ENCODE peak calls at places on chromosome 21, in six cellular contexts. J is cardiac muscle cell, Y is GM10248, R is kidney epithelial cell, L is AG09319, V is SK-N-SH. G is an unnamed sample.

GRCh38 chr21:37072239-37072987 is 458 bp downstream of the PIGP start:
- DNase-seq in L (peak), R (no peak), V (no peak), Y (no peak), J (no peak), G (peak)

GRCh38 chr21:31161157-31161556 is 122.9 kb upstream of the KRTAP19-8 start:
- DNase-seq in V (peak), J (peak), Y (no peak), L (no peak), R (no peak), G (no peak)

GRCh38 chr21:43845386-43845785 is 19.6 kb upstream of the AGPAT3 start:
- DNase-seq in L (no peak), R (no peak), Y (no peak), V (no peak), J (no peak), G (no peak)

GRCh38 chr21:21436012-21436545 is 437.9 kb downstream of the NCAM2 start:
- DNase-seq in Y (no peak), J (peak), R (no peak), L (no peak), V (no peak), G (no peak)

GRCh38 chr21:32257952-32258785 is 20.7 kb downstream of the MIS18A start:
- DNase-seq in L (peak), Y (peak), V (peak), R (peak), J (peak), G (peak)

GRCh38 chr21:46545363-46545762 is 59.5 kb downstream of the S100B start:
- DNase-seq in R (no peak), Y (no peak), J (no peak), L (no peak), V (no peak), G (no peak)

GRCh38 chr21:31931644-31932469 is 59.0 kb downstream of the HUNK start:
- DNase-seq in Y (no peak), V (no peak), R (no peak), L (no peak), J (no peak), G (no peak)

GRCh38 chr21:15730484-15731242 is 881 bp downstream of the USP25 start:
- DNase-seq in R (no peak), Y (no peak), L (no peak), V (no peak), J (no peak), G (peak)

GRCh38 chr21:16046625-16047340 is 317.0 kb downstream of the USP25 start:
- DNase-seq in V (no peak), Y (no peak), L (no peak), J (no peak), R (no peak), G (no peak)

GRCh38 chr21:28215214-28215954 is 777.3 kb downstream of the LTN1 start:
- DNase-seq in L (peak), R (no peak), V (no peak), J (peak), Y (no peak), G (no peak)

GRCh38 chr21:33950425-33951079 is 34.9 kb upstream of the ATP5PO start:
- DNase-seq in R (no peak), J (no peak), Y (no peak), L (no peak), V (no peak), G (no peak)

GRCh38 chr21:29730281-29730680 is 209.5 kb downstream of the GRIK1 start:
- DNase-seq in R (no peak), V (no peak), L (no peak), J (no peak), Y (no peak), G (no peak)

GRCh38 chr21:38438476-38438893 is 59.8 kb downstream of the ERG start:
- DNase-seq in Y (no peak), J (peak), R (peak), L (no peak), V (no peak), G (no peak)

GRCh38 chr21:23638131-23638530 is 1969.2 kb downstream of the MRPL39 start:
- DNase-seq in L (no peak), J (no peak), V (no peak), R (no peak), Y (no peak), G (no peak)

DNA sequence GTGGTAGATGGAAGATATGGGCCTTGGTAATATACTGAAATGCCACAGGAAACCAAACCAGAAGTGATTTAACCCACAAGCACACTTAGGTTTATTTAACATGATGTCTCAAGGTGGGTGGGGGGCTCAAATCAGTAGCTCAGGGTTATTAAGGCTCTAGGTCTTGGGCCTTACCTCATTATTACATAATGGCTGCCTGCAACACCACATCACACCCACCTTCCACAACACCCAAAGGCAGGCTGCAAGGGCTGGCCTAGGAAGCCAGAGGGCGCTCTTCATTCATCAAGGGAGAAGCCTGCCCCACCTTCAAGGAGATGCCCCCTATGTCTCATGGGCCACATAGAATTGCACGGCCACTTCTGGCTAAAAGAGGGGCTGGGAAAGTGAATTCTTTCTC is 6.0 kb downstream of the TFF1 start:
- DNase-seq in L (no peak), V (no peak), J (no peak), Y (no peak), R (no peak), G (no peak)
- TF ChIP-seq CTCF in L (no peak), V (no peak), J (no peak), Y (no peak), R (no peak), G (no peak)

DNA sequence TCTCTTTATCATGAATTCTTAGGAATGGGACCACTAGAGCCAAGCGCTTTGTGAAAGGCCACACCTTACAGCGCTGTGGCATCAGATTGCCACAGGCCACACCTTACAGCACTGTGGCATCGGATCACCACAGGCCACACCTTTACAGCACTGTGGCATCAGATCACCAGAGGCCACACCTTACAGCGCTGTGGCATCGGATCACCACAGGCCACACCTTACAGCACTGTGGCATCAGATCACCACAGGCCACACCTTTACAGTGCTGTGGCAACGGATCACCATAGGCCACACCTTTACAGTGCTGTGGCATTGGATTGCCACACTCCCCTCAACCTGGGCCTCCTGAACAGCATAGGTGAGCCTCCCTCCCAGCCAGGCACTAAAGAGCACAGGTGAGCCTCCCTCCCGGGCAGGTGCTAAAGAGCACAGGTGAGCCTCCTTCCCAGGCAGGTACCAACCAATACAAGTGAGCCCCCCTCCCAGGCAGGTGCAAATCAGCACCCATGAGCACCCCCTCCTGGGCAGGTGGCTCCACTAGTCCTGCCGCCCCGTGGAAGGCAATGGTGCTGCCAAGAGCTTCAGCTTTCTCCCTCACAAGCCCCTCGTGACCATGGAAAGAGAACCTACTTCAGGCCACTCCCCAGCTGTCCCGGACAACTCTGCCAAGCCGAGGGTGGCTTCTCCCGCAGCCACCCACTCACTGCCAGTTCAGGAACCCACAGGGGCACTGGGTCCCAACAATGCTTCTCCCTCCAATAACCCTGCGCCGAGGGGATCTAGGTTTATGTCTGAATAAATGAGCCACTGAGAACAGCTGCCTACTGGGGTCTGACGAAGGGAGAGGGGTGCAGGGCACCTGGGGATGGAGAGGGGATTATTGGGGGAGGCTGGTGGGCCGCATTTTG is 46.7 kb downstream of the PRDM15 start:
- DNase-seq in Y (no peak), R (no peak), V (no peak), L (no peak), J (no peak), G (no peak)
- TF ChIP-seq CTCF in Y (no peak), R (no peak), V (no peak), L (no peak), J (no peak), G (no peak)

GRCh38 chr21:26884436-26884835 is 39.2 kb upstream of the ADAMTS1 start:
- DNase-seq in R (no peak), V (no peak), J (no peak), Y (no peak), L (no peak), G (no peak)

GRCh38 chr21:26887241-26887640 is 42.0 kb upstream of the ADAMTS1 start:
- DNase-seq in Y (no peak), V (no peak), J (peak), R (no peak), L (no peak), G (no peak)

GRCh38 chr21:26883768-26884167 is 38.6 kb upstream of the ADAMTS1 start:
- DNase-seq in V (no peak), R (no peak), L (no peak), Y (no peak), J (peak), G (no peak)

GRCh38 chr21:26877015-26877414 is 31.8 kb upstream of the ADAMTS1 start:
- DNase-seq in R (no peak), J (no peak), V (peak), Y (no peak), L (no peak), G (no peak)

DNA sequence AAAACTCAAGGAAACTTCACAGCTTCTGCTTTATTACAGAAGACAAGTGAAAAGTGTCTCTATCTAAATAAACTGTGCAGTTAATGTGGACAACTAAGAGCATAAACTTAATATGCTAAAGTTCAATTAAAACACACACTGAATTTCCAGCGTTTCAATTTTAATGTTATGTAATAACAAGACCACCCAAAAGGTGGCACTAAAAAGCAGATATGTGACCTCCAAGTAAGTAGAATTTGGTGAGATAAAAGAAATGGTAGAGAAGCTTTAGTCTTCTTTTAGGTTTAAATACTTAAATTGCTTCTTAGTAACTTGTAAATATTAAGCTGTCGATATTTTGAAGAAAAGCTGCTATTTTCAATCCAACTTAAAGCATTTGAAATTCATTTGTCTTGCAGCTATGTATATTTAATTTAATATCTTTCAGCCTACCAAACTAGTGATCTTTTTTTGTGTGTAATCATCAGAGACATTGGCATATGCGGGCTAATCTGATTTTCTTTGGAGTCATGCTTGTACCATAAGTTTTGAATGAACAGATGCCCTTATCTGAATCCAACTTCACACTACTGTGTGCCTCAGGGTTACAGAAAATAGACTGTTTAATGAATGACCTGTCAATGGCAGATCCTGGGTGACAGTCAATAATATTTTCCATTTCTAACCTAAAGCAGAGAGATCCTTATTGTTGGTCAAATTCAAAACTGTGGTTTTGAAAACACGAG is 36.5 kb upstream of the ADAMTS1 start:
- DNase-seq in Y (no peak), J (peak), V (peak), R (peak), L (no peak), G (no peak)
- TF ChIP-seq CTCF in Y (no peak), J (peak), V (peak), R (peak), L (no peak), G (no peak)

GRCh38 chr21:39799178-39799577 is 54.2 kb downstream of the IGSF5 start:
- DNase-seq in Y (no peak), R (no peak), V (no peak), L (no peak), J (no peak), G (no peak)
- TF ChIP-seq CTCF in Y (no peak), R (no peak), V (no peak), L (no peak), J (no peak), G (no peak)

GRCh38 chr21:14262039-14262438 is 46.1 kb downstream of the RBM11 start:
- DNase-seq in Y (no peak), L (no peak), J (no peak), R (no peak), V (no peak), G (no peak)
- TF ChIP-seq CTCF in Y (no peak), L (no peak), J (no peak), R (no peak), V (no peak), G (no peak)

DNA sequence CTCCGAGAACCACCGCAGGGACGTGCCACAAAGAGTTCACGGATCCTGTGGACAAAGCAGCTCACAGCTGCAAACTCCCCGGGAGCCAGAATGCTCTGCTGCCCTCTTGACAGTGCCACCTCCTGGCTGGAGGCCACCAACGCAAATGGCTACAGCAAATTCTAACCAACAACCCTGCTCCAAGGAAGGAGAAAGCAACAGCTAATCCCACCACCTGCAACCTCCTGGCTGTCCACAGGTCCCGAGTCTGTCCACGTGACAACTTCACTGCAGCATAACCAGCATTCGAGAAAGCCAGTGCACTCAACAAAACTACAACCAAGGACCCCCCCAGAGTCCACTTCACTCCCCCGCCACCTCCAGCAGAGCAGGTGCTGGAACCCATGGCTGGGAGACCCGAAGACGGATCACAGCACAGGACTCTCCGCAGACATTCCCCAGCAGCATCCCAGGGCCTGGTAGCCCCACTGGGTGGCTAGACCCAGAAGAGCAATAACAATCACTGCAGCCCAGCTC is 17.3 kb downstream of the POFUT2 start:
- DNase-seq in L (no peak), Y (no peak), R (no peak), V (no peak), J (no peak), G (no peak)
- TF ChIP-seq CTCF in L (peak), Y (no peak), R (peak), V (peak), J (peak), G (peak)

GRCh38 chr21:35026617-35027557 is 22.2 kb downstream of the RUNX1 start:
- DNase-seq in L (no peak), J (peak), R (no peak), V (no peak), Y (peak), G (peak)
- TF ChIP-seq CTCF in L (no peak), J (no peak), R (no peak), V (no peak), Y (no peak), G (no peak)

DNA sequence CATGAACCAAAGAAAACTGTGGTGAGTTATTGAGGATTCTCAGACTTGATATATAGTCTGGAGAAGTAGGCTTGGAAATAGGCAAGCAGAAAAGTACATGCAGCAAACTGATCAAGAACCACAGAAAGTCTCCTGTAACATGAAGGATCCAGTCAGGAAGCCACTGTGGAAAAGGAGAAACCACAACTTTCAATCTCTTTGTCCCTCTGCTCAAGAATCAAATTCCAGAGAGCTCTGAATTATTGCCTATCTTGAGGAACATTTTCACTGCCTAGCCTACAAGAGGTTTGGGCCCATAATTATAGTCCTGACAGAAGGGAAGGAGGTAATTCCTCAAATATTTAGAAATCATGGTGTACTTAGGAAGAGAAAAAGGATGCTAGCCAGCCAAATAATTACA is 43.0 kb upstream of the ADAMTS1 start:
- DNase-seq in R (no peak), J (no peak), V (no peak), L (no peak), Y (no peak), G (no peak)
- TF ChIP-seq CTCF in R (no peak), J (no peak), V (no peak), L (no peak), Y (no peak), G (no peak)

G was measured in GM20000.